ENCODE peak calls at places on chromosome 19, in four cellular contexts. F, L, J and Y are unnamed samples.
A peak's percentile ranks its signal among the peaks of the same experiment; 100 is the strongest.

GRCh38 chr19:29001006-29001921 is 211.7 kb downstream of the UQCRFS1 start:
- DNase-seq in F (no peak), L (no peak), J (no peak), Y (no peak)

GRCh38 chr19:30919737-30920136 is 429.5 kb downstream of the TSHZ3 start:
- DNase-seq in F (no peak), L (no peak), J (no peak), Y (no peak)

GRCh38 chr19:33171916-33172359 is 22.2 kb upstream of the LRP3 start:
- DNase-seq in F (no peak), L (no peak), J (no peak), Y (no peak)

GRCh38 chr19:27865927-27866777 is 1346.8 kb downstream of the UQCRFS1 start:
- DNase-seq in F (no peak), L (no peak), J (no peak), Y (no peak)

GRCh38 chr19:34990578-34991192 is 9.4 kb upstream of the GRAMD1A start:
- DNase-seq in F (no peak), L (no peak), J (no peak), Y (no peak)

GRCh38 chr19:2475018-2475701 is 767 bp upstream of the GADD45B start:
- DNase-seq in F (peak; percentile 77), L (no peak), J (no peak), Y (no peak)

GRCh38 chr19:35114656-35115537 is 726 bp upstream of the FXYD3 start:
- DNase-seq in F (peak; percentile 78), L (peak; percentile 86), J (no peak), Y (peak; percentile 9)

GRCh38 chr19:50301607-50301971 is 27.6 kb downstream of the KCNC3 start:
- DNase-seq in F (no peak), L (no peak), J (no peak), Y (no peak)

GRCh38 chr19:55594996-55595530 is 4.3 kb downstream of the FIZ1 start:
- DNase-seq in F (no peak), L (no peak), J (no peak), Y (no peak)

GRCh38 chr19:34485831-34486230 is 4.3 kb downstream of the WTIP start:
- DNase-seq in F (no peak), L (no peak), J (no peak), Y (no peak)

GRCh38 chr19:9075064-9075964 is 11.5 kb upstream of the OR1M1 start:
- DNase-seq in F (no peak), L (peak; percentile 47), J (peak; percentile 39), Y (peak; percentile 99)

GRCh38 chr19:15114153-15114540 is 6.9 kb downstream of the SYDE1 start:
- DNase-seq in F (no peak), L (no peak), J (no peak), Y (peak; percentile 5)

GRCh38 chr19:7970716-7971448 is 27.4 kb upstream of the TIMM44 start:
- DNase-seq in F (no peak), L (no peak), J (no peak), Y (peak; percentile 20)

GRCh38 chr19:47573076-47574026 is at the start of gene ZNF541:
- DNase-seq in F (peak; percentile 88), L (peak; percentile 34), J (no peak), Y (no peak)

GRCh38 chr19:31119951-31120690 is 229.1 kb downstream of the TSHZ3 start:
- DNase-seq in F (no peak), L (no peak), J (no peak), Y (peak; percentile 91)

GRCh38 chr19:40228863-40229262 is 2.4 kb upstream of the CCNP start:
- DNase-seq in F (no peak), L (no peak), J (no peak), Y (no peak)

GRCh38 chr19:27890696-27891095 is 1322.3 kb downstream of the UQCRFS1 start:
- DNase-seq in F (no peak), L (no peak), J (no peak), Y (no peak)

GRCh38 chr19:5290336-5291262 is 50.0 kb downstream of the PTPRS start:
- DNase-seq in F (no peak), L (peak; percentile 84), J (no peak), Y (no peak)

GRCh38 chr19:19271828-19272599 is 1.1 kb downstream of the TM6SF2 start:
- DNase-seq in F (no peak), L (no peak), J (no peak), Y (no peak)

GRCh38 chr19:29645911-29646310 is 19.4 kb upstream of the PLEKHF1 start:
- DNase-seq in F (no peak), L (no peak), J (no peak), Y (no peak)

GRCh38 chr19:46616631-46617322 is 8.1 kb downstream of the PTGIR start:
- DNase-seq in F (peak; percentile 35), L (no peak), J (no peak), Y (no peak)

GRCh38 chr19:46656541-46656940 is 4.4 kb downstream of the DACT3 start:
- DNase-seq in F (no peak), L (no peak), J (no peak), Y (no peak)

GRCh38 chr19:38035515-38036495 is 128.8 kb downstream of the SIPA1L3 start:
- DNase-seq in F (no peak), L (no peak), J (no peak), Y (no peak)

GRCh38 chr19:35975608-35976214 is 19.3 kb upstream of the SDHAF1 start:
- DNase-seq in F (no peak), L (no peak), J (no peak), Y (no peak)

GRCh38 chr19:11404588-11405258 is 14.4 kb downstream of the RGL3 start:
- DNase-seq in F (no peak), L (no peak), J (no peak), Y (no peak)

GRCh38 chr19:20182232-20182785 is 15.3 kb downstream of the ZNF486 start:
- DNase-seq in F (no peak), L (no peak), J (no peak), Y (no peak)

GRCh38 chr19:5719274-5719960 is 529 bp downstream of the LONP1 start:
- DNase-seq in F (no peak), L (no peak), J (no peak), Y (no peak)

GRCh38 chr19:58560921-58561320 is 2.5 kb upstream of the UBE2M start:
- DNase-seq in F (no peak), L (no peak), J (no peak), Y (no peak)

GRCh38 chr19:39470724-39471339 is 9.8 kb upstream of the TIMM50 start:
- DNase-seq in F (no peak), L (no peak), J (no peak), Y (no peak)

GRCh38 chr19:45524575-45525129 is 17.4 kb downstream of the VASP start:
- DNase-seq in F (no peak), L (no peak), J (no peak), Y (no peak)
- H3K4me3 ChIP-seq in F (no peak overlapping the region), L (no peak overlapping the region), J (no peak overlapping the region), Y (no peak overlapping the region)

DNA sequence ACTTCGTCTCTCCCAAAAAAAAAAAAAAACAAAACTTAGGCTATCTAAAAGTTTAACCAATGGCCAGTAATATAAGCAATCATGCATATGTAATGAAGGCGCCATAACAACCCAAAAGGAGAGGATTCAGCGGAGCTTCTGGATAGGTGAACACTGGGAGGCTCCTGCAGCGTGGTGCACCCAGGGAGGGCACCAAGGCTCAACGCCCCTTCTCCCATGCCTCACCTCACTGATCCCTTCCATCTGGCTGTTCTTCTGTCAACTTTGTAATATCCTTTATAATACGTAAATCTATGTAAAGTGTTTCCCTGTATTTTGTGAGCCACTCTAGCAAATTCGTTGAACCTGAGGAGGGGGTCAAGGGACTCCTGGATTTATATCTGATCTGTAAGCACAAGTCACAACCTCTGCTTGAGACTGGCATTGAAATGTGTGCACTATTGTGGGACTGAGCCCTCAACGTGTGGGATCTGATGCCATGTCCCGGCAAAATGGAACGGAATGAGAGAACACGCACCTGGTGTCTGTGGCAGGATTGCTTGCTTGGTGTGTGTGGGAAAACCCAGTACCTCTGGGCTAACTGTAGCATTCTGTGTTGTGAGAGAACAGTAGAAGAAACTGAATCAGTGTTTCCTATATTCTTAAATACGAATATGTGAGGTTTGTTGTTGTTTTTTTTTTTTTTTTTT is 520 bp upstream of the ZNF665 start:
- DNase-seq in F (no peak), L (no peak), J (no peak), Y (no peak)
- H3K4me3 ChIP-seq in F (peak overlapping the region; percentile 29), L (peak overlapping the region; percentile 90), J (peak overlapping the region; percentile 78), Y (peak overlapping the region; percentile 60)

GRCh38 chr19:13979686-13980085 is 26.4 kb downstream of the RFX1 start:
- DNase-seq in F (no peak), L (no peak), J (no peak), Y (no peak)

GRCh38 chr19:13978721-13979191 is 26.4 kb downstream of the DCAF15 start:
- DNase-seq in F (no peak), L (no peak), J (no peak), Y (no peak)

GRCh38 chr19:13977803-13978202 is 25.5 kb downstream of the DCAF15 start:
- DNase-seq in F (no peak), L (no peak), J (no peak), Y (no peak)

GRCh38 chr19:13979224-13979623 is 26.9 kb downstream of the RFX1 start:
- DNase-seq in F (no peak), L (no peak), J (no peak), Y (no peak)

GRCh38 chr19:13978306-13978705 is 26.0 kb downstream of the DCAF15 start:
- DNase-seq in F (peak; percentile 66), L (peak; percentile 41), J (no peak), Y (no peak)
- H3K4me3 ChIP-seq in F (no peak overlapping the region), L (peak overlapping the region; percentile 56), J (no peak overlapping the region), Y (no peak overlapping the region)

DNA sequence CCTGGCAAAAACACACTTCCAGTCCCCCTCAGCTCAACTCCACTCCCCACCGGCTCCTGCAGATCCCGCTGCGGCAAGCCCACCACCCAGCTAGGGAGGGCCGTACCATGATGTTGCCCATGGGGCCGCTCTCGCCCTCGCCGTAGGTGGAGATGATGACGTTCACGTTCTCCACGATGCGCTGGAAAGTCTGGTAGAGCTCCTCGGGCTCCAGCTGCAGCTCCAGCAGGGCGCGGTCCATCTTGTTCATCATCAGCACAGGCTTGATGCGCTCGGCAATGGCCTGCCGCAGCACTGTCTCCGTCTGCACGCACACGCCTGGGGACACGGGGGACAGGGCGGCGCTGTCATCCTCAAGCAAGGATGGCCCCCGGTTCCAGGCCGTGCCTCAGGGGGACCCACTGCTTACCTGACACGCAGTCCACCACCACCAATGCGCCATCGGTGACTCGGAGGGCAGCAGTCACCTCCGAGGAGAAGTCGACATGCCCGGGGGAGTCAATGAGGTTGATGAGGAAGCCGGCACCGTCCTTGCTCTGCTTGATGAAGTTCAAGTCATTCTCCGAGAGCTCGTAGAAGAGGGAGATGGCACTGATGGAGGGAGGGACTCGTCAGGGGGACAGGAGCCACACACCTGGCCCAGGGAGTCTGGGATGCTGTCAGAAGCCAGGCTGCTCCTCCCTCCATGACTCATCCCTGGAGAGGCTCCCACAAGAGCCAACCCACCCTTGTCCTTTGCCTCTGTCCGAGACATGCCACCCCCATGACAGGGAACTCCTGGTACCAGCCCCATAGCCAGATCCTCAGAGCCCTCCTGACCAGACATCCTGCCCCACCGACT is 2.3 kb downstream of the EEF2 start:
- DNase-seq in F (no peak), L (no peak), J (no peak), Y (no peak)
- H3K4me3 ChIP-seq in F (no peak overlapping the region), L (peak overlapping the region; percentile 95), J (peak overlapping the region; percentile 97), Y (peak overlapping the region; percentile 92)

DNA sequence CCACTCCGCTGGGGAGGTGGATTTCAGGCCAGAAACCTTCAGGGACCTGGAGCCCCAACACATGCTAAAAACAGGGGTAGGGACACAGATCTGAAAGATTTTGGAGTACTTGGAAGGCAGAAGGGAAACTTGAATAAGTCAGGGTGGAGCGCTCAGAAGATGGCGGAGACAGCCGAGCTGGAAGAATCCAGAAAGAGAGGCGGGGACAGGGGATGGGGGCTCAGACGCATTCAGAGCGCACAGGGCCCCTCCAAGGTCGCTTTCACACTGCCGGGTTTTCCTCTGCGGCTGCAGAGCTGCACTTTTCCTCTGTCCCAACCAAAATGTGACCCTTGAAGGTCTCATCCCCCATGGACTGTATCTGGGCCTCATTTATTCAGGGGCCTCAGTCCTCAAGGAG is 56.9 kb downstream of the ERICH4 start:
- DNase-seq in F (no peak), L (no peak), J (no peak), Y (no peak)
- H3K4me3 ChIP-seq in F (no peak overlapping the region), L (peak overlapping the region; percentile 23), J (no peak overlapping the region), Y (no peak overlapping the region)

GRCh38 chr19:927707-928401 is 2.0 kb downstream of the ARID3A start:
- DNase-seq in F (no peak), L (no peak), J (no peak), Y (no peak)
- H3K4me3 ChIP-seq in F (no peak overlapping the region), L (peak overlapping the region; percentile 88), J (peak overlapping the region; percentile 83), Y (peak overlapping the region; percentile 82)